ENCODE peak calls at places on chromosomes 16 and 17, in five cellular contexts. V, M, E, D and R are unnamed samples.

GRCh38 chr17:72301887-72302286 is 181.1 kb downstream of the SOX9 start:
- DNase-seq in V (no peak), M (no peak), E (no peak), D (peak), R (no peak)

GRCh38 chr17:35612924-35613521 is 25.9 kb downstream of the AP2B1 start:
- DNase-seq in V (no peak), M (no peak), E (no peak), D (no peak), R (no peak)

GRCh38 chr17:37744633-37744927 is 279 bp downstream of the HNF1B start:
- DNase-seq in V (no peak), M (no peak), E (no peak), D (no peak), R (no peak)

GRCh38 chr17:50423553-50424159 is 2.4 kb upstream of the ACSF2 start:
- DNase-seq in V (peak), M (no peak), E (no peak), D (no peak), R (peak)

GRCh38 chr16:24789881-24790280 is 55.9 kb upstream of the SLC5A11 start:
- DNase-seq in V (no peak), M (no peak), E (no peak), D (no peak), R (no peak)

GRCh38 chr17:45740553-45741330 is 43.4 kb upstream of the CRHR1 start:
- DNase-seq in V (peak), M (no peak), E (no peak), D (no peak), R (no peak)

GRCh38 chr17:78965369-78965982 is 14.2 kb downstream of the LGALS3BP start:
- DNase-seq in V (no peak), M (no peak), E (no peak), D (no peak), R (no peak)

GRCh38 chr17:34764716-34765115 is 185.3 kb downstream of the TMEM132E start:
- DNase-seq in V (no peak), M (no peak), E (no peak), D (no peak), R (no peak)

GRCh38 chr17:77117415-77117814 is 23.4 kb upstream of the SEC14L1 start:
- DNase-seq in V (no peak), M (no peak), E (no peak), D (no peak), R (no peak)

GRCh38 chr17:82023447-82024241 is 539 bp downstream of the LRRC45 start:
- DNase-seq in V (no peak), M (no peak), E (no peak), D (no peak), R (no peak)

GRCh38 chr16:88940196-88941050 is 36.6 kb downstream of the CBFA2T3 start:
- DNase-seq in V (no peak), M (no peak), E (no peak), D (no peak), R (no peak)

GRCh38 chr16:28298511-28298878 is 6.2 kb downstream of the SBK1 start:
- DNase-seq in V (no peak), M (no peak), E (no peak), D (no peak), R (no peak)

GRCh38 chr16:10523025-10523424 is 57.4 kb downstream of the EMP2 start:
- DNase-seq in V (no peak), M (no peak), E (no peak), D (no peak), R (no peak)

GRCh38 chr17:71741836-71742235 is 379.0 kb upstream of the SOX9 start:
- DNase-seq in V (no peak), M (no peak), E (no peak), D (no peak), R (no peak)

GRCh38 chr17:61756561-61756960 is 106.8 kb downstream of the BRIP1 start:
- DNase-seq in V (no peak), M (no peak), E (no peak), D (no peak), R (no peak)

GRCh38 chr17:17156107-17156506 is 50.0 kb downstream of the PLD6 start:
- DNase-seq in V (no peak), M (no peak), E (no peak), D (no peak), R (no peak)

GRCh38 chr17:63841350-63842172 is 924 bp downstream of the SMARCD2 start:
- DNase-seq in V (peak), M (no peak), E (no peak), D (peak), R (no peak)

GRCh38 chr17:7929158-7930029 is at the start of gene KCNAB3:
- DNase-seq in V (peak), M (peak), E (no peak), D (peak), R (no peak)

GRCh38 chr17:67998466-67998865 is 2.2 kb upstream of the C17orf58 start:
- DNase-seq in V (no peak), M (no peak), E (no peak), D (no peak), R (no peak)

GRCh38 chr17:43667506-43668438 is 6.0 kb upstream of the MEOX1 start:
- DNase-seq in V (no peak), M (no peak), E (no peak), D (no peak), R (no peak)

GRCh38 chr17:62098623-62099231 is 33.6 kb upstream of the MED13 start:
- DNase-seq in V (no peak), M (no peak), E (no peak), D (no peak), R (no peak)

GRCh38 chr17:44780845-44781480 is 22.2 kb downstream of the ADAM11 start:
- DNase-seq in V (no peak), M (no peak), E (no peak), D (no peak), R (no peak)

GRCh38 chr17:32596666-32597065 is 109.9 kb downstream of the CDK5R1 start:
- DNase-seq in V (no peak), M (no peak), E (no peak), D (no peak), R (no peak)

GRCh38 chr16:48526058-48526957 is 83.7 kb downstream of the N4BP1 start:
- DNase-seq in V (no peak), M (no peak), E (no peak), D (no peak), R (no peak)

GRCh38 chr16:4298761-4299522 is 16.9 kb upstream of the GLIS2 start:
- DNase-seq in V (peak), M (no peak), E (no peak), D (peak), R (peak)

GRCh38 chr16:48383877-48384304 is 1.3 kb downstream of the SIAH1 start:
- DNase-seq in V (no peak), M (no peak), E (no peak), D (no peak), R (no peak)

GRCh38 chr16:59210955-59211541 is 476.9 kb upstream of the GOT2 start:
- DNase-seq in V (no peak), M (no peak), E (no peak), D (no peak), R (no peak)

GRCh38 chr17:70552230-70552981 is 383.1 kb downstream of the KCNJ2 start:
- DNase-seq in V (no peak), M (no peak), E (no peak), D (no peak), R (no peak)

GRCh38 chr17:17613708-17614114 is 22.2 kb upstream of the PEMT start:
- DNase-seq in V (peak), M (no peak), E (peak), D (no peak), R (no peak)

DNA sequence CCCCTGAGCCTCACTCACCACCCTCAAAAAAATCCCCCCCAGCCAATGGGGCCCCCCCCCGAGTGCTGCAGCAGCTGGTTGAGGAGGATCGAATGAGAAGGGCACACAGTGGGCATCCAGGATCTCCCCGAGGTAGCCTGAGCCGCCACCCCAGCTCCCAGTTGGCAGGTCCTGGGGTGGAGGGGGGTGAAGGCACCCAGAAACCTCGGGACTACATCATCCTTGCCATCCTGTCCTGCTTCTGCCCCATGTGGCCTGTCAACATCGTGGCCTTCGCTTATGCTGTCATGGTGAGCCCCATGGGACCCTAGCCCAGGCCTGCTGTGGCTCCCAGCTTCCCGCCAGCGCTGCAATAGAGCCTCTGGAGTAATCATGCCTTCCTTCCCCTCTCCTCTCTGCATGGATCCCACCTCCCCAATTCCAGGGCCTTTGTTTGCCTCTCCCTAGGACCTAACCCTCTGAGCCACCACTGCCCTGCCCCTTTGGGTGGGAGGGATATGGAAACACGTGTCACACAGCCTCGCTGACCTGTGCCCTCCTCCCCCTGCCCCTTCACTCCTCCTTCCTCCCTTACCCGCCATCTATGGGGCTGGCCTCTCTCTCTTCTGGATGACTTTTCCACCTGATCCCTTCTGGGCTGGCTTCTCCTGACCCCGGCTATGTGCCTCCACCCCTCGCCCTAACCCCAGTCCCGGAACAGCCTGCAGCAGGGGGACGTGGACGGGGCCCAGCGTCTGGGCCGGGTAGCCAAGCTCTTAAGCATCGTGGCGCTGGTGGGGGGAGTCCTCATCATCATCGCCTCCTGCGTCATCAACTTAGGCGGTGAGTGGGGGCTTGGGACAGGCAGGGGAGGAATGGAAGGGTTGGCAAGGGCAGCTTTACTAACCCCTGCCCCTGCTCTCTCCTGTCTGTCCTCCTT is 1.9 kb downstream of the PRRT2 start:
- DNase-seq in V (no peak), M (peak), E (no peak), D (no peak), R (no peak)
- H3K4me3 ChIP-seq in V (no peak), M (no peak), E (no peak), D (no peak), R (no peak)

GRCh38 chr17:48563385-48563838 is 14.7 kb downstream of the HOXB4 start:
- DNase-seq in V (no peak), M (no peak), E (no peak), D (no peak), R (no peak)
- H3K27ac ChIP-seq in V (no peak), M (no peak), E (no peak), D (no peak), R (no peak)

GRCh38 chr17:73343168-73343634 is 31.4 kb upstream of the CDC42EP4 start:
- DNase-seq in V (peak), M (no peak), E (no peak), D (peak), R (no peak)
- H3K4me3 ChIP-seq in V (no peak), M (no peak), E (no peak), D (peak), R (no peak)

GRCh38 chr16:16073884-16074781 is 124.7 kb downstream of the ABCC1 start:
- DNase-seq in V (no peak), M (no peak), E (no peak), D (no peak), R (no peak)

GRCh38 chr16:16071631-16072244 is 122.3 kb downstream of the ABCC1 start:
- DNase-seq in V (peak), M (no peak), E (no peak), D (peak), R (no peak)

GRCh38 chr16:16075463-16076399 is 126.3 kb downstream of the ABCC1 start:
- DNase-seq in V (no peak), M (no peak), E (no peak), D (peak), R (no peak)

GRCh38 chr16:16080465-16081065 is 131.1 kb downstream of the ABCC1 start:
- DNase-seq in V (no peak), M (no peak), E (no peak), D (no peak), R (no peak)

GRCh38 chr16:16076400-16076901 is 127.0 kb downstream of the ABCC1 start:
- DNase-seq in V (no peak), M (no peak), E (no peak), D (no peak), R (no peak)
- H3K27ac ChIP-seq in V (no peak), M (no peak), E (no peak), D (no peak), R (no peak)

GRCh38 chr16:69837380-69837779 is 75.2 kb downstream of the WWP2 start:
- DNase-seq in V (no peak), M (no peak), E (no peak), D (no peak), R (no peak)

GRCh38 chr16:69833357-69833781 is 71.2 kb downstream of the WWP2 start:
- DNase-seq in V (no peak), M (no peak), E (no peak), D (no peak), R (no peak)

GRCh38 chr16:69833791-69834282 is 71.7 kb downstream of the WWP2 start:
- DNase-seq in V (no peak), M (no peak), E (no peak), D (no peak), R (no peak)

GRCh38 chr16:69836252-69836651 is 74.1 kb downstream of the WWP2 start:
- DNase-seq in V (no peak), M (no peak), E (no peak), D (no peak), R (no peak)

GRCh38 chr16:69834817-69835477 is 72.8 kb downstream of the WWP2 start:
- DNase-seq in V (no peak), M (no peak), E (no peak), D (no peak), R (no peak)
- H3K4me3 ChIP-seq in V (no peak), M (no peak), E (no peak), D (no peak), R (no peak)

GRCh38 chr16:85752511-85753420 is 1.9 kb upstream of the C16orf74 start:
- DNase-seq in V (peak), M (no peak), E (no peak), D (peak), R (no peak)

GRCh38 chr16:85755929-85756768 is 5.3 kb upstream of the C16orf74 start:
- DNase-seq in V (no peak), M (no peak), E (no peak), D (no peak), R (no peak)

GRCh38 chr16:85753559-85753958 is 2.7 kb upstream of the C16orf74 start:
- DNase-seq in V (no peak), M (no peak), E (no peak), D (no peak), R (no peak)

GRCh38 chr16:85753976-85754375 is 3.1 kb upstream of the C16orf74 start:
- DNase-seq in V (no peak), M (no peak), E (no peak), D (no peak), R (no peak)

DNA sequence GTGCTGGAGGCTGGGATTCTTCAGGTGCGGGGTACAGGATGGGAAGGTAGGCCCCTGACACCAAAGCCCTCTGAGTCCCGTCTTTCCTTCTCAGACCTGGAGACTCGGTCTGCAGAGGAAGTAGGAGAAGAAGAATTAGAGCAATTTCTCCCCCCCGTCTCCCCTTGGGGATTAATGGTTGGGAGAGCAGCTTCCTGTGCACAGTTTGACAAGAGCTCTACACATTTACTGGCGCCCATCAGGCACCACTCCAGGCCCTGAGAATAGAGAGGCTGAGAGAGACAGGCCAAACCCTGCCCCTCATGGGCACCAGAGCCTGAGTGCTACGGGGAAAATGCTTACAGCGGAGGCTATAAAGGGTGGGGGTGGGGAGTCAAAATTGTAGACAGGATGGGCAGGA is 3.5 kb upstream of the C16orf74 start:
- DNase-seq in V (no peak), M (no peak), E (no peak), D (no peak), R (no peak)
- H3K27ac ChIP-seq in V (no peak), M (no peak), E (no peak), D (no peak), R (peak)